ENCODE peak calls at places on chromosomes 16 and 17, in four cellular contexts. E, I, V and H are unnamed samples.

GRCh38 chr17:55816532-55817272 is 65.9 kb downstream of the PCTP start:
- DNase-seq in E (no peak), I (peak), V (no peak), H (no peak)

GRCh38 chr17:81329927-81330883 is 35.1 kb upstream of the SLC38A10 start:
- DNase-seq in E (no peak), I (no peak), V (no peak), H (no peak)

GRCh38 chr17:45131616-45132301 is 556 bp downstream of the PLCD3 start:
- DNase-seq in E (peak), I (peak), V (peak), H (no peak)

GRCh38 chr17:55398689-55399088 is 22.9 kb downstream of the MMD start:
- DNase-seq in E (no peak), I (no peak), V (no peak), H (no peak)

GRCh38 chr17:30796016-30796415 is 28.5 kb downstream of the CRLF3 start:
- DNase-seq in E (no peak), I (no peak), V (no peak), H (no peak)

GRCh38 chr17:60393840-60394529 is 2.1 kb upstream of the USP32 start:
- DNase-seq in E (no peak), I (no peak), V (no peak), H (no peak)

GRCh38 chr17:73072254-73072962 is 20.1 kb downstream of the SLC39A11 start:
- DNase-seq in E (no peak), I (no peak), V (no peak), H (no peak)

GRCh38 chr17:48542114-48542955 is 2.6 kb downstream of the HOXB2 start:
- DNase-seq in E (no peak), I (no peak), V (no peak), H (no peak)

GRCh38 chr17:73787036-73787720 is 142.9 kb upstream of the SDK2 start:
- DNase-seq in E (no peak), I (no peak), V (no peak), H (no peak)

GRCh38 chr17:76171701-76172100 is 30.7 kb upstream of the FOXJ1 start:
- DNase-seq in E (no peak), I (no peak), V (no peak), H (no peak)

GRCh38 chr16:75265911-75266701 is 14.7 kb upstream of the BCAR1 start:
- DNase-seq in E (peak), I (peak), V (peak), H (peak)

GRCh38 chr16:88479795-88480760 is 27.0 kb downstream of the ZFPM1 start:
- DNase-seq in E (no peak), I (peak), V (no peak), H (no peak)

GRCh38 chr16:84957192-84957591 is 54.1 kb downstream of the ZDHHC7 start:
- DNase-seq in E (no peak), I (no peak), V (no peak), H (no peak)

GRCh38 chr16:68466174-68466573 is 17.9 kb upstream of the SMPD3 start:
- DNase-seq in E (no peak), I (no peak), V (no peak), H (no peak)

GRCh38 chr17:74512624-74513084 is 18.6 kb downstream of the CD300LB start:
- DNase-seq in E (no peak), I (no peak), V (peak), H (no peak)

GRCh38 chr17:6596941-6597340 is 40.6 kb upstream of the PITPNM3 start:
- DNase-seq in E (no peak), I (no peak), V (no peak), H (no peak)